ENCODE peak calls at places on chromosomes 4 and X, in nine cellular contexts. L is NCI-H2029; R is GM23248; T is activated naive CD4-positive, alpha-beta T cell treated with Interleukin-2 at 50 U/mL for 16 hours; S is fibroblast of the conjunctiva; X is activated gamma-delta T cell treated with Interleukin-2 at 50 U/mL for 16 hours; M is AG04450; H is glomerular endothelial cell; U is T-helper 9 cell. J is an unnamed sample.

GRCh38 chr4:128455076-128455345 is 167.4 kb upstream of the PGRMC2 start:
- DNase-seq in R (no peak), S (no peak), H (no peak), X (no peak), U (no peak), T (no peak), M (no peak), L (peak), J (no peak)

GRCh38 chr4:76611611-76612010 is 176.6 kb downstream of the SHROOM3 start:
- DNase-seq in H (no peak), X (no peak), L (no peak), U (no peak), M (no peak), T (no peak), S (no peak), R (peak), J (no peak)

GRCh38 chr4:38743866-38744265 is 38.9 kb downstream of the TLR10 start:
- DNase-seq in R (no peak), T (no peak), U (no peak), S (no peak), L (no peak), H (no peak), M (no peak), X (no peak), J (no peak)

GRCh38 chr4:6017030-6017429 is 1.2 kb downstream of the C4orf50 start:
- DNase-seq in R (no peak), H (no peak), X (no peak), M (no peak), S (no peak), U (no peak), L (no peak), T (no peak), J (no peak)

GRCh38 chrX:80026116-80026515 is 11.6 kb downstream of the TBX22 start:
- DNase-seq in T (no peak), L (no peak), R (no peak), H (no peak), M (no peak), U (no peak), S (no peak), X (no peak), J (no peak)

GRCh38 chrX:8971116-8971515 is 62.8 kb downstream of the FAM9B start:
- DNase-seq in L (no peak), M (peak), R (peak), U (no peak), X (no peak), H (peak), S (peak), T (no peak), J (peak)

GRCh38 chrX:141975839-141976238 is 72.1 kb downstream of the MAGEC1 start:
- DNase-seq in R (no peak), L (no peak), H (no peak), T (no peak), U (no peak), X (no peak), M (no peak), S (no peak), J (no peak)

GRCh38 chrX:44431206-44431605 is 87.7 kb upstream of the EFHC2 start:
- DNase-seq in L (no peak), X (no peak), U (no peak), H (no peak), T (no peak), R (peak), S (no peak), M (no peak), J (no peak)

GRCh38 chr4:184922301-184922700 is 96.0 kb upstream of the HELT start:
- DNase-seq in M (no peak), T (no peak), U (no peak), X (no peak), L (no peak), R (no peak), S (no peak), H (no peak), J (no peak)

GRCh38 chr4:142354794-142355416 is 491.2 kb downstream of the INPP4B start:
- DNase-seq in T (no peak), X (no peak), H (no peak), L (no peak), S (no peak), M (no peak), R (no peak), U (no peak), J (no peak)

GRCh38 chr4:114286275-114286674 is 306.8 kb upstream of the ARSJ start:
- DNase-seq in X (no peak), T (no peak), L (no peak), U (no peak), H (no peak), S (peak), R (peak), M (no peak), J (no peak)

GRCh38 chr4:121676388-121677075 is 20.2 kb downstream of the ANXA5 start:
- DNase-seq in H (no peak), X (no peak), U (no peak), L (no peak), T (no peak), R (no peak), S (no peak), M (no peak), J (no peak)

GRCh38 chrX:87873347-87873941 is 355.8 kb downstream of the KLHL4 start:
- DNase-seq in U (no peak), S (no peak), L (no peak), X (no peak), M (no peak), T (no peak), R (no peak), H (no peak), J (no peak)

GRCh38 chr4:153571006-153571545 is 104.9 kb downstream of the TMEM131L start:
- DNase-seq in T (no peak), U (no peak), S (no peak), M (no peak), R (no peak), H (no peak), L (no peak), X (no peak), J (no peak)

GRCh38 chr4:174080361-174080760 is 203.1 kb downstream of the FBXO8 start:
- DNase-seq in T (no peak), M (no peak), L (no peak), H (no peak), S (no peak), X (no peak), R (peak), U (no peak), J (no peak)

GRCh38 chr4:123042095-123042494 is 119.7 kb upstream of the NUDT6 start:
- DNase-seq in X (no peak), U (no peak), M (no peak), L (no peak), H (no peak), S (no peak), T (no peak), R (no peak), J (no peak)

GRCh38 chrX:17553451-17553850 is 178.5 kb downstream of the NHS start:
- DNase-seq in T (no peak), H (no peak), S (no peak), R (peak), L (no peak), U (no peak), X (no peak), M (no peak), J (no peak)

GRCh38 chr4:7868892-7869471 is 70.7 kb downstream of the AFAP1 start:
- DNase-seq in R (no peak), S (no peak), X (no peak), M (no peak), T (no peak), H (no peak), U (no peak), L (no peak), J (no peak)

GRCh38 chr4:126790633-126791032 is 842.1 kb upstream of the INTU start:
- DNase-seq in S (no peak), H (no peak), X (no peak), M (no peak), U (no peak), R (peak), T (no peak), L (no peak), J (no peak)

GRCh38 chr4:2958446-2958845 is 4.8 kb downstream of the NOP14 start:
- DNase-seq in M (no peak), T (no peak), U (no peak), S (no peak), H (no peak), X (no peak), L (no peak), R (peak), J (no peak)

GRCh38 chr4:10666616-10667015 is 18.0 kb downstream of the CLNK start:
- DNase-seq in X (no peak), M (no peak), U (no peak), L (peak), R (no peak), S (no peak), H (no peak), T (no peak), J (no peak)

GRCh38 chr4:38601244-38601915 is 62.6 kb upstream of the KLF3 start:
- DNase-seq in L (peak), H (peak), S (peak), T (no peak), U (no peak), M (peak), R (peak), X (no peak), J (no peak)